ENCODE peak calls at places on chromosomes 2 and 18, in eight cellular contexts. H is heart left ventricle, T is H9, X is tibial nerve, N is Peyer's patch, A is AG10803, I is dorsolateral prefrontal cortex, Z is PC-3. Y is an unnamed sample.

GRCh38 chr2:188523901-188524300 is 232.2 kb downstream of the GULP1 start:
- DNase-seq in I (no peak), X (no peak), T (no peak), H (no peak), N (no peak), Z (peak), A (no peak), Y (no peak)

GRCh38 chr2:232343816-232344215 is 34.7 kb upstream of the ALPP start:
- DNase-seq in T (no peak), X (no peak), N (no peak), I (no peak), A (no peak), H (no peak), Z (peak), Y (no peak)

GRCh38 chr2:33482518-33482917 is 6.1 kb downstream of the RASGRP3 start:
- DNase-seq in H (no peak), Z (no peak), X (no peak), T (no peak), A (no peak), N (no peak), I (no peak), Y (no peak)

GRCh38 chr2:54558188-54558975 is 102.3 kb downstream of the SPTBN1 start:
- DNase-seq in A (peak), I (peak), H (peak), N (peak), Z (peak), T (peak), X (no peak), Y (peak)

GRCh38 chr2:59195851-59196250 is 954.7 kb upstream of the FANCL start:
- DNase-seq in A (no peak), I (no peak), T (no peak), Z (no peak), H (no peak), X (no peak), N (no peak), Y (no peak)

GRCh38 chr18:73881396-73881795 is 266.2 kb downstream of the FBXO15 start:
- DNase-seq in I (no peak), A (peak), T (no peak), Z (no peak), X (no peak), N (no peak), H (no peak), Y (no peak)

GRCh38 chr2:215465246-215465645 is 29.4 kb upstream of the FN1 start:
- DNase-seq in H (no peak), T (no peak), Z (peak), X (no peak), A (no peak), N (no peak), I (no peak), Y (no peak)

GRCh38 chr2:174180165-174180724 is 68.1 kb downstream of the OLA1 start:
- DNase-seq in N (no peak), A (peak), H (no peak), X (no peak), Z (peak), I (no peak), T (no peak), Y (no peak)

GRCh38 chr2:69509011-69509749 is 71.9 kb upstream of the NFU1 start:
- DNase-seq in Z (no peak), A (peak), X (no peak), N (no peak), T (no peak), I (peak), H (no peak), Y (no peak)

GRCh38 chr18:1619507-1619906 is 714.8 kb downstream of the ADCYAP1 start:
- DNase-seq in X (no peak), Z (no peak), N (no peak), I (no peak), A (no peak), H (no peak), T (no peak), Y (no peak)

GRCh38 chr2:61175036-61175435 is 13.0 kb downstream of the C2orf74 start:
- DNase-seq in N (no peak), H (no peak), X (no peak), A (no peak), I (no peak), T (no peak), Z (no peak), Y (no peak)

GRCh38 chr2:61179701-61180639 is 18.0 kb downstream of the C2orf74 start:
- DNase-seq in X (no peak), I (peak), H (peak), T (no peak), Z (peak), N (no peak), A (peak), Y (no peak)

GRCh38 chr2:61178603-61179545 is 16.9 kb downstream of the C2orf74 start:
- DNase-seq in T (no peak), Z (peak), N (no peak), I (no peak), A (peak), X (no peak), H (no peak), Y (no peak)

GRCh38 chr2:61177727-61178549 is 15.9 kb downstream of the C2orf74 start:
- DNase-seq in I (peak), N (peak), A (peak), H (no peak), T (peak), X (no peak), Z (peak), Y (peak)

GRCh38 chr2:61176755-61177726 is 15.1 kb downstream of the C2orf74 start:
- DNase-seq in A (peak), T (peak), Z (peak), X (peak), H (peak), N (peak), I (peak), Y (peak)
- TF ChIP-seq CTCF in A (no peak), T (no peak), Z (peak), X (no peak), H (no peak), N (peak), I (peak), Y (no peak)

GRCh38 chr2:211455225-211455841 is 898.9 kb downstream of the CPS1 start:
- DNase-seq in I (peak), N (no peak), T (peak), H (no peak), X (no peak), A (peak), Z (peak), Y (peak)
- TF ChIP-seq CTCF in I (peak), N (peak), T (peak), H (peak), X (peak), A (peak), Z (peak), Y (peak)

DNA sequence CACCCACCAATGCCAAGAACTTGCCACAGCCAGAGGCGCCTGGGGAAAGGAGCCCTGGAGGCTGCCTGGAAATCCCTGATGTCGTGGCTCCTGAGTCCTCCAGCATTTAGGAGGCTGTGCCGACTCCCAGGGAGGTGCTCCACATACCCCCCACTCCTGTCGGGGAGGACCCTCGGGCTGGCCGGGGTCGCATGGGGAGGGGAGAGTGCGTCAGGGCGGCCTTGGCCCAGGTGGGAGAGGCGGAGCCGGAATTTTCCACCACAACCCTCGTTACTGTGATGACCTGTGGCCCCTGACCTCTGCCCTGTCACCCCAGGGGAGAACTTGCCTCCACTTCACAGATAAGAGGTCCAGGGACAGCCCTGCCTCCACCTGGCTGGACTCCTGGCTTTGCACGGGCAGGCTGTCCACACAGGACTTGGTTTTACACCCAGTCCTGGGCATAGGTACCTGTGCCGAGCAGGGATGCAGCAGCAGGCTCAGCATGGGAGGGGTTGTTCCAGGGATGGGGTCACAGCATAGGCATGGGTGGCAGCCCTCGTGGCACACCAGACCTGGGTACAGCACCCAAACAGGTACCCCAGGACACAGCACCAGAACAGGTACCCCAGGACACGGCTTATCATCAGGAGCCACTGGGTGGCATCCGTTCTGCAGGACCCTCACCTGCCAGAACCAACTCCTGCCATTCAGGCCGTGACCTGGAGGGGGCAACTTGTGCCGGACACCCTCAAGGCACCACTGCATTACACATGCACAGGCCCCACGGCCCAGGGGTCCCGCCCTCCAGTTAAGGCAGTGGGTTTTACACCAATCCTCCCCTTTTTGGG is 12.3 kb upstream of the AGXT start:
- DNase-seq in I (no peak), Z (no peak), T (peak), H (no peak), A (no peak), X (no peak), N (no peak), Y (no peak)
- TF ChIP-seq CTCF in I (no peak), Z (peak), T (peak), H (no peak), A (peak), X (no peak), N (no peak), Y (no peak)

GRCh38 chr2:195304310-195304709 is 352.7 kb upstream of the SLC39A10 start:
- DNase-seq in A (peak), N (no peak), I (no peak), T (peak), H (no peak), Z (peak), X (no peak), Y (no peak)
- TF ChIP-seq CTCF in A (peak), N (no peak), I (no peak), T (peak), H (no peak), Z (peak), X (no peak), Y (peak)

GRCh38 chr18:75343389-75343788 is 84.1 kb downstream of the SMIM21 start:
- DNase-seq in H (no peak), T (no peak), I (no peak), A (no peak), X (no peak), N (no peak), Z (no peak), Y (no peak)

GRCh38 chr18:75344615-75345014 is 82.9 kb downstream of the SMIM21 start:
- DNase-seq in T (no peak), X (no peak), I (no peak), H (no peak), A (no peak), N (no peak), Z (no peak), Y (no peak)

GRCh38 chr18:75346671-75347070 is 80.8 kb downstream of the SMIM21 start:
- DNase-seq in A (no peak), H (no peak), T (peak), X (no peak), Z (no peak), I (no peak), N (no peak), Y (no peak)

GRCh38 chr18:75341897-75342296 is 85.6 kb downstream of the SMIM21 start:
- DNase-seq in N (no peak), I (no peak), Z (no peak), T (no peak), H (no peak), A (no peak), X (no peak), Y (no peak)

DNA sequence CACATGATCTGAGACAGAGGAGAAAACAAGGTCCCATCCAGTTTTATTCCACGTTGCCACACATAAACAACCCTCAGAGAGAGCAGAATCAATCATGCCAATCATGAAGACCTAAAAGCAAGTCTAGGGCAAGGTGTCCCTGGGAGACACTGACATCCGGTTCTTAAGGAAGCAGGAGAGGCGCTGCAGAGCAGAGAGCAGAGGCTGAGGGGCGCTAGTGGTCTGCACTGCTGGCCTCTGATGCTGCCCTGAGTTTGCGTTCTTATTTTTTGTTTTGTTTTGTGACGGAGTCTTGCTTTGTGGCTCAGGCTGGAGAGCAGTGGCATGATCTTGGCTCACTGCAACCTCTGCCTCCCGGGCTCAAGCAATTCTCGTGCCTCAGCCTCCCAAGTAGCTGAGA is 83.3 kb downstream of the SMIM21 start:
- DNase-seq in A (no peak), T (peak), H (no peak), N (no peak), I (no peak), X (no peak), Z (no peak), Y (no peak)
- TF ChIP-seq CTCF in A (no peak), T (peak), H (no peak), N (no peak), I (no peak), X (no peak), Z (peak), Y (no peak)

Y was measured in K562.